ENCODE peak calls at places on chromosomes 6 and 20, in ten cellular contexts. S, C, A, U, I, T, Q, O, M and K are unnamed samples.

GRCh38 chr20:57667924-57668782 is 41.7 kb downstream of the PMEPA1 start:
- DNase-seq in I (no peak), U (peak), S (no peak), A (no peak), M (no peak), T (peak), O (no peak), C (no peak), Q (no peak), K (no peak)

GRCh38 chr6:159052720-159053119 is 7.9 kb upstream of the TAGAP start:
- DNase-seq in U (no peak), I (no peak), M (no peak), C (no peak), O (no peak), T (no peak), S (no peak), Q (no peak), A (no peak), K (no peak)

GRCh38 chr6:167517546-167517945 is 192.7 kb downstream of the TTLL2 start:
- DNase-seq in U (no peak), M (no peak), O (no peak), C (no peak), I (no peak), T (no peak), A (no peak), Q (no peak), S (no peak), K (no peak)

GRCh38 chr6:148593813-148594170 is 153.0 kb upstream of the UST start:
- DNase-seq in U (no peak), O (no peak), C (no peak), S (no peak), A (no peak), I (no peak), T (no peak), M (no peak), Q (no peak), K (no peak)

GRCh38 chr6:33794910-33795615 is 6.1 kb upstream of the LEMD2 start:
- DNase-seq in I (no peak), T (no peak), A (no peak), Q (no peak), S (peak), M (no peak), O (no peak), C (no peak), U (no peak), K (no peak)

GRCh38 chr6:104623052-104623690 is 236.5 kb downstream of the HACE1 start:
- DNase-seq in M (no peak), S (no peak), O (no peak), Q (no peak), C (peak), I (no peak), U (no peak), T (no peak), A (no peak), K (no peak)

GRCh38 chr6:41428995-41429417 is 93.6 kb downstream of the NCR2 start:
- DNase-seq in O (peak), C (no peak), A (peak), S (no peak), Q (peak), I (no peak), M (no peak), U (no peak), T (no peak), K (no peak)

GRCh38 chr20:23200914-23201313 is 114.8 kb upstream of the CD93 start:
- DNase-seq in C (peak), O (peak), T (peak), A (peak), S (peak), I (no peak), M (no peak), U (peak), Q (no peak), K (peak)

GRCh38 chr6:11294263-11294662 is 61.8 kb upstream of the NEDD9 start:
- DNase-seq in A (no peak), S (no peak), T (no peak), M (no peak), I (no peak), O (no peak), C (no peak), U (no peak), Q (no peak), K (no peak)

GRCh38 chr6:579339-579738 is 77.6 kb downstream of the HUS1B start:
- DNase-seq in T (no peak), U (no peak), O (no peak), A (no peak), S (peak), Q (no peak), I (no peak), C (peak), M (no peak), K (no peak)

GRCh38 chr6:147285087-147285855 is 81.1 kb downstream of the STXBP5 start:
- DNase-seq in I (no peak), S (peak), A (no peak), C (peak), M (no peak), Q (no peak), T (no peak), O (no peak), U (no peak), K (peak)

GRCh38 chr6:130675072-130675471 is 152.1 kb upstream of the SMLR1 start:
- DNase-seq in O (no peak), A (no peak), I (no peak), T (peak), U (no peak), C (no peak), M (no peak), S (no peak), Q (no peak), K (peak)

GRCh38 chr6:551829-552350 is 105.0 kb downstream of the HUS1B start:
- DNase-seq in S (no peak), Q (no peak), O (no peak), A (no peak), T (no peak), I (no peak), U (no peak), M (no peak), C (no peak), K (no peak)

GRCh38 chr6:167501831-167502385 is 177.0 kb downstream of the TTLL2 start:
- DNase-seq in O (no peak), U (peak), A (no peak), C (peak), T (peak), S (peak), Q (no peak), M (no peak), I (no peak), K (no peak)

GRCh38 chr20:44200371-44200770 is 10.2 kb downstream of the OSER1 start:
- DNase-seq in C (no peak), O (no peak), I (no peak), T (no peak), M (no peak), Q (no peak), A (no peak), S (no peak), U (no peak), K (no peak)

GRCh38 chr6:16160794-16161193 is 31.9 kb downstream of the MYLIP start:
- DNase-seq in M (no peak), A (no peak), Q (no peak), I (no peak), S (no peak), U (no peak), T (no peak), O (no peak), C (no peak), K (no peak)

GRCh38 chr20:43040427-43040826 is 149.3 kb downstream of the PTPRT start:
- DNase-seq in Q (no peak), U (peak), C (peak), A (no peak), S (peak), I (no peak), M (no peak), T (no peak), O (no peak), K (peak)

GRCh38 chr6:40210628-40211056 is 276.4 kb upstream of the MOCS1 start:
- DNase-seq in T (no peak), Q (no peak), O (no peak), U (peak), M (no peak), S (no peak), A (no peak), C (no peak), I (no peak), K (no peak)

GRCh38 chr6:144500886-144501285 is 215.8 kb downstream of the UTRN start:
- DNase-seq in I (no peak), S (no peak), C (no peak), T (no peak), U (no peak), Q (no peak), O (no peak), A (no peak), M (no peak), K (no peak)

GRCh38 chr20:9617062-9617461 is 102.7 kb downstream of the LAMP5 start:
- DNase-seq in O (peak), T (peak), Q (no peak), S (peak), I (no peak), A (no peak), M (no peak), C (peak), U (peak), K (peak)

GRCh38 chr6:72741083-72741482 is 119.2 kb downstream of the KCNQ5 start:
- DNase-seq in U (no peak), Q (no peak), M (no peak), T (no peak), O (no peak), C (no peak), A (no peak), I (no peak), S (no peak), K (no peak)

GRCh38 chr6:36024154-36024760 is at the start of gene SLC26A8:
- DNase-seq in T (no peak), O (no peak), I (no peak), M (no peak), U (no peak), A (no peak), S (no peak), Q (no peak), C (no peak), K (no peak)

DNA sequence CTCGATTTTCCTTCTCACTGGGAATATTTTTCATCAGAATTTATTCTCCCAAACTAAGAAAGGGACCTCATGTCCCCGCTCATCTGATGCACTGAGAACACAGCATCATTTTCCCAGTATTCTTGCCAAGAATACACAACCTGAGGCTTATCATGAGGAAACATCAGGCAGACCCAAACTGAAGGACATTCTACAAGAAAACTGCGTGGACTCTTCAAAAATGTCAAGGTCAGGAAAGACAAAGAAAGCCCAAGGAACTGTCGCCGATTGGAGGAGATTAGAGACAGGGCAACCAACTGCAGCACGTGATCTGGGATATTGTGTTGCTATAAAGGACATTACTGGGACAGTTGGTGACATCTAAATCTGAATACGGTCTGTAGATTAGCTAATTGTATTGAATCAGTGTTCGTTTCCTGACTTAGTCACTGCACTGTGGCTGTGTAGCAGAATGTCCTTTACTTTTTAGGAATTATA is 72.3 kb downstream of the SNX5 start:
- DNase-seq in S (no peak), A (no peak), T (no peak), C (no peak), I (no peak), M (no peak), O (peak), U (no peak), Q (no peak), K (no peak)
- TF ChIP-seq POLR2A in S (no peak), A (no peak), T (no peak), C (no peak), I (no peak), M (no peak), O (peak), U (no peak), Q (no peak), K (no peak)

GRCh38 chr6:166394036-166394892 is 11.5 kb upstream of the MPC1 start:
- DNase-seq in O (no peak), U (no peak), S (peak), M (no peak), I (no peak), C (no peak), Q (no peak), T (no peak), A (no peak), K (no peak)
- TF ChIP-seq POLR2A in O (no peak), U (no peak), S (peak), M (no peak), I (no peak), C (no peak), Q (no peak), T (no peak), A (no peak), K (no peak)

DNA sequence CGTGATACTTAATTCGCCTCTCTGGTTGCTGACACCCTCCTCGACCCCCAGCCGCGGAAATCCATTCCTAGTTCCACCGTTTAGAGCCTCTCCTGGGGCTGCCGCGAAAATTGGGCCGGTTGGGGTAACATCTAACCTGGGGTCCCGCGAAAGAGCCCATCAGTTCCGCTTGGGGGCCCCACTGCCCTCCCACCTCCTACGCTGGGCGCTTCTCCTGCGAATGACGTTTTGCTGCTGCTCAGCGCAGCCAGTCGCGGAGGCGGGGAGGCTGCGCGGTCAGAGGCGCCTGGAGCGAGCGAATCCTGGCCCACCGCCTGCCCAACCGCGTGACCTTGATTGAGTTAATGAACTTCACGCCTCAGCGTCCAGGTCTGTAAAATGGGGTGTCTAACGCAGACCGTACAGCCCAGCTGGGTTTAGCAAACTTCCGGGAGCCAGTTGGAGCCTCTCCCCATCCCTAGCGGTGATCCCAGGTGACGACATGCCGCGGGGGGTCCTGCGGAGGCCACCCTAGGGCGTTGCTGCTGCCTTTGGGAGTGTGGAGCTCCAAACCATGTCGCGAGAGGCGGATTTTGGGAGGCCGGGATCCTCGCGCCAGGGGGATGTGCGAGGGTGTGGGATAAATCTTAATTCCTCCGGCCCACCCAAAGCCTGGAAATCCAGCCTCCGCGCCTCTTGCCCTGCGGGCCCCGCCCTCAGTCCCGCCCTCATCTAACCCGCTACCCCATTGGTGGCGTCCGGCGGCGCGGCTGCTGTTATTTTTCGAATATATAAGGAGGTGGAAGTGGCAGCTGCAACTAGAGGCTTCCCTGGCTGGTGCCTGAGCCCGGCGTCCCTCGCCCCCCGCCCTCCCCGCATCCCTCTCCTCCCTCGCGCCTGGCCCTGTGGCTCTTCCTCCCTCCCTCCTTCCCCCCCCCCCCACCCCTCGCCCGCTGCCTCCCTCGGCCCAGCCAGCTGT is at the start of gene CDC25B:
- DNase-seq in O (peak), C (peak), Q (peak), M (peak), S (peak), I (peak), U (peak), T (peak), A (peak), K (peak)
- TF ChIP-seq POLR2A in O (peak), C (peak), Q (peak), M (peak), S (peak), I (peak), U (no peak), T (no peak), A (no peak), K (peak)

DNA sequence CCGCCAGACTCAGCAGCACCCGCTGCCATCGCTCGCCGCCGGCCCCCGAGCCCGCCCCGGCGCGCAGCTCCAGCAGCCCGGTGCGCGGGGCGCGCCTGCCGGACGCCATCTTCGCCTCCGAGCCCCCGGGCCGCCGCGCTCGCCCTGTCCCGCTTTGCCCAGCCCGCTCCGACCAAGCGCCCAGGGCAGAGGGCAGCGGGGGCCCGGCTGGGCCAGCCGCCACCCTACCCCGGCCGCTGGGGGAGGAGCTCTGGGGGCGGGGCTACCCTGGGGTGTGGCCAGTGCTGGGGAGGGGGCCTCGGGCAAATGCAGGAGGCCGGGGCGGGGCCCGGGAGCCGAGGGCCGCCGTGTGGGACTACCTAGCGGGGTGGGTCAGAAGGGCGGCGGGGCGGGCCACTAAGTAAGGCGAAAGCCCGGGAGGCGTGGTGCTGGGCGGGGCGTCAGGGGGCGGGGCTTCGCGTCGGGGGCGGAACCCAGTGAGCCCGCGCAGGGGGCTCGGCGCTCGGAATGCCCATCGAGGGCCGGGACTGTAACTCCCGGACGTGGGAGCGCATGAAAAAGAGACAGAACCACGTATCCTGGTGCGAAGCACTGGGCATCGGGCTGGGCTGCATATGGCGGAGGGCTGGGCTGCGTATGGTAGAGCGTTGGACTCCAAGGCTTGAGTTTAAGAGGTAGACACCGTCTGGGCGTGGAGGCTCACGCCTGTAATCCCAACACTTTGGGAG is at the start of gene SNTA1:
- DNase-seq in S (peak), T (peak), I (no peak), U (peak), A (peak), O (peak), Q (peak), M (peak), C (peak), K (peak)
- TF ChIP-seq POLR2A in S (no peak), T (no peak), I (no peak), U (no peak), A (no peak), O (peak), Q (peak), M (no peak), C (peak), K (no peak)

GRCh38 chr6:45969883-45970282 is 45.8 kb downstream of the CLIC5 start:
- DNase-seq in O (no peak), M (no peak), Q (no peak), C (no peak), T (no peak), U (no peak), I (no peak), S (no peak), A (no peak), K (no peak)

GRCh38 chr6:45972795-45973503 is 42.7 kb downstream of the CLIC5 start:
- DNase-seq in I (no peak), S (no peak), C (no peak), Q (no peak), U (no peak), O (no peak), A (no peak), T (no peak), M (no peak), K (no peak)

GRCh38 chr6:45971287-45971686 is 44.4 kb downstream of the CLIC5 start:
- DNase-seq in Q (no peak), O (no peak), C (no peak), T (no peak), M (no peak), U (no peak), A (no peak), S (no peak), I (no peak), K (no peak)

GRCh38 chr6:45969026-45969425 is 46.6 kb downstream of the CLIC5 start:
- DNase-seq in U (no peak), T (no peak), M (no peak), S (no peak), O (no peak), I (no peak), Q (no peak), C (no peak), A (no peak), K (no peak)

GRCh38 chr6:45970326-45970725 is 45.3 kb downstream of the CLIC5 start:
- DNase-seq in O (no peak), A (no peak), I (no peak), U (no peak), T (no peak), C (no peak), M (no peak), Q (no peak), S (no peak), K (no peak)
- TF ChIP-seq POLR2A in O (no peak), A (no peak), I (no peak), U (no peak), T (no peak), C (no peak), M (no peak), Q (no peak), S (no peak), K (no peak)

GRCh38 chr6:2245954-2246863 is 804 bp upstream of the GMDS start:
- DNase-seq in T (peak), Q (peak), S (peak), I (no peak), M (peak), C (peak), O (peak), A (peak), U (peak), K (peak)
- TF ChIP-seq POLR2A in T (no peak), Q (no peak), S (peak), I (no peak), M (no peak), C (no peak), O (no peak), A (no peak), U (no peak), K (peak)

GRCh38 chr6:80638222-80639055 is 532.0 kb downstream of the BCKDHB start:
- DNase-seq in C (peak), Q (no peak), I (peak), A (no peak), M (no peak), T (peak), U (peak), S (peak), O (peak), K (no peak)
- TF ChIP-seq POLR2A in C (peak), Q (no peak), I (no peak), A (no peak), M (no peak), T (no peak), U (no peak), S (no peak), O (no peak), K (no peak)